ENCODE peak calls at places on chromosomes 12 and 14, in five cellular contexts. Q, A, V, H and C are unnamed samples.
A peak's percentile ranks its signal among the peaks of the same experiment; 100 is the strongest.

GRCh38 chr12:85784096-85784720 is 52.0 kb downstream of the RASSF9 start:
- DNase-seq in V (peak; percentile 23), Q (no peak), A (peak; percentile 41), H (no peak), C (no peak)

GRCh38 chr12:124727244-124727673 is 136.4 kb downstream of the SCARB1 start:
- DNase-seq in H (peak; percentile 55), V (no peak), A (no peak), Q (no peak), C (peak; percentile 70)

GRCh38 chr12:96420255-96420930 is 20.2 kb upstream of the CDK17 start:
- DNase-seq in V (no peak), H (no peak), A (no peak), Q (peak; percentile 37), C (no peak)

GRCh38 chr14:85273099-85273677 is 256.8 kb upstream of the FLRT2 start:
- DNase-seq in V (no peak), H (no peak), Q (peak; percentile 8), A (no peak), C (no peak)

GRCh38 chr12:29517265-29517664 is 19.8 kb upstream of the OVCH1 start:
- DNase-seq in Q (no peak), V (peak; percentile 23), H (no peak), A (no peak), C (no peak)

GRCh38 chr14:79256311-79256879 is 954.9 kb downstream of the DIO2 start:
- DNase-seq in H (no peak), A (no peak), Q (no peak), V (peak; percentile 7), C (no peak)

GRCh38 chr12:45726594-45727300 is 2.8 kb upstream of the ARID2 start:
- DNase-seq in Q (peak; percentile 53), V (peak; percentile 40), A (peak; percentile 3), H (no peak), C (no peak)

GRCh38 chr12:88579572-88579940 is 715 bp downstream of the KITLG start:
- DNase-seq in Q (peak; percentile 54), V (peak; percentile 48), A (peak; percentile 49), H (peak; percentile 31), C (no peak)

GRCh38 chr14:63890553-63890952 is 37.7 kb downstream of the SYNE2 start:
- DNase-seq in Q (peak; percentile 29), H (no peak), V (no peak), A (no peak), C (no peak)

GRCh38 chr14:54807428-54807827 is 95.2 kb downstream of the GCH1 start:
- DNase-seq in Q (peak; percentile 29), V (no peak), H (no peak), A (no peak), C (no peak)

GRCh38 chr12:41699658-41700057 is 445.0 kb downstream of the GXYLT1 start:
- DNase-seq in H (no peak), A (no peak), Q (no peak), V (peak; percentile 60), C (no peak)

GRCh38 chr14:71397371-71397770 is 490.1 kb downstream of the PCNX1 start:
- DNase-seq in Q (no peak), H (no peak), V (no peak), A (no peak), C (no peak)

GRCh38 chr12:80187660-80188090 is 88.3 kb downstream of the OTOGL start:
- DNase-seq in V (peak; percentile 79), Q (peak; percentile 59), H (peak; percentile 79), A (peak; percentile 55), C (peak; percentile 64)

GRCh38 chr12:56629459-56630179 is 507 bp downstream of the BAZ2A start:
- DNase-seq in Q (peak; percentile 42), H (no peak), V (no peak), A (no peak), C (no peak)